ENCODE peak calls at places on chromosomes 1 and 21, in seven cellular contexts. One of them, this sample, is unnamed.

GRCh38 chr1:31987231-31987630 is 26.4 kb upstream of the KHDRBS1 start:
- DNase-seq in uterus: no peak
- DNase-seq in AG20443: no peak
- DNase-seq in stimulated activated naive CD8-positive, alpha-beta T cell treated with anti-CD3 and anti-CD28 coated beads, Interleukin-15, Interleukin-2, amounts not matched to agents 100 U/mL and 50 U/mL, for 24 hours: no peak
- DNase-seq in GM20000: no peak
- DNase-seq in stimulated activated CD8-positive, alpha-beta memory T cell treated with anti-CD3 and anti-CD28 coated beads, Interleukin-12 subunit alpha, Interleukin-12 subunit beta, amount 100 ng/mL, for 4 hours: no peak
- DNase-seq in NCI-H1105 treated with DMSO at 0.1 percent for 48 hours: peak
- DNase-seq in this sample: no peak

GRCh38 chr1:176479920-176480319 is 16.9 kb downstream of the PAPPA2 start:
- DNase-seq in uterus: no peak
- DNase-seq in AG20443: no peak
- DNase-seq in stimulated activated naive CD8-positive, alpha-beta T cell treated with anti-CD3 and anti-CD28 coated beads, Interleukin-15, Interleukin-2, amounts not matched to agents 100 U/mL and 50 U/mL, for 24 hours: no peak
- DNase-seq in GM20000: no peak
- DNase-seq in stimulated activated CD8-positive, alpha-beta memory T cell treated with anti-CD3 and anti-CD28 coated beads, Interleukin-12 subunit alpha, Interleukin-12 subunit beta, amount 100 ng/mL, for 4 hours: no peak
- DNase-seq in NCI-H1105 treated with DMSO at 0.1 percent for 48 hours: no peak
- DNase-seq in this sample: no peak

GRCh38 chr1:226679853-226680516 is 59.1 kb downstream of the ITPKB start:
- DNase-seq in uterus: peak
- DNase-seq in AG20443: peak
- DNase-seq in stimulated activated naive CD8-positive, alpha-beta T cell treated with anti-CD3 and anti-CD28 coated beads, Interleukin-15, Interleukin-2, amounts not matched to agents 100 U/mL and 50 U/mL, for 24 hours: peak
- DNase-seq in GM20000: peak
- DNase-seq in stimulated activated CD8-positive, alpha-beta memory T cell treated with anti-CD3 and anti-CD28 coated beads, Interleukin-12 subunit alpha, Interleukin-12 subunit beta, amount 100 ng/mL, for 4 hours: peak
- DNase-seq in NCI-H1105 treated with DMSO at 0.1 percent for 48 hours: no peak
- DNase-seq in this sample: peak

GRCh38 chr21:36643374-36644250 is 55.3 kb upstream of the SIM2 start:
- DNase-seq in uterus: no peak
- DNase-seq in AG20443: no peak
- DNase-seq in stimulated activated naive CD8-positive, alpha-beta T cell treated with anti-CD3 and anti-CD28 coated beads, Interleukin-15, Interleukin-2, amounts not matched to agents 100 U/mL and 50 U/mL, for 24 hours: no peak
- DNase-seq in GM20000: no peak
- DNase-seq in stimulated activated CD8-positive, alpha-beta memory T cell treated with anti-CD3 and anti-CD28 coated beads, Interleukin-12 subunit alpha, Interleukin-12 subunit beta, amount 100 ng/mL, for 4 hours: no peak
- DNase-seq in NCI-H1105 treated with DMSO at 0.1 percent for 48 hours: no peak
- DNase-seq in this sample: no peak

GRCh38 chr1:200231787-200232222 is 178.0 kb downstream of the ZNF281 start:
- DNase-seq in uterus: no peak
- DNase-seq in AG20443: peak
- DNase-seq in stimulated activated naive CD8-positive, alpha-beta T cell treated with anti-CD3 and anti-CD28 coated beads, Interleukin-15, Interleukin-2, amounts not matched to agents 100 U/mL and 50 U/mL, for 24 hours: no peak
- DNase-seq in GM20000: no peak
- DNase-seq in stimulated activated CD8-positive, alpha-beta memory T cell treated with anti-CD3 and anti-CD28 coated beads, Interleukin-12 subunit alpha, Interleukin-12 subunit beta, amount 100 ng/mL, for 4 hours: no peak
- DNase-seq in NCI-H1105 treated with DMSO at 0.1 percent for 48 hours: no peak
- DNase-seq in this sample: no peak

GRCh38 chr1:208820600-208821232 is 576.5 kb upstream of the PLXNA2 start:
- DNase-seq in uterus: no peak
- DNase-seq in AG20443: no peak
- DNase-seq in stimulated activated naive CD8-positive, alpha-beta T cell treated with anti-CD3 and anti-CD28 coated beads, Interleukin-15, Interleukin-2, amounts not matched to agents 100 U/mL and 50 U/mL, for 24 hours: no peak
- DNase-seq in GM20000: no peak
- DNase-seq in stimulated activated CD8-positive, alpha-beta memory T cell treated with anti-CD3 and anti-CD28 coated beads, Interleukin-12 subunit alpha, Interleukin-12 subunit beta, amount 100 ng/mL, for 4 hours: no peak
- DNase-seq in NCI-H1105 treated with DMSO at 0.1 percent for 48 hours: no peak
- DNase-seq in this sample: no peak

GRCh38 chr1:34685225-34685624 is 69.6 kb upstream of the GJB5 start:
- DNase-seq in uterus: no peak
- DNase-seq in AG20443: no peak
- DNase-seq in stimulated activated naive CD8-positive, alpha-beta T cell treated with anti-CD3 and anti-CD28 coated beads, Interleukin-15, Interleukin-2, amounts not matched to agents 100 U/mL and 50 U/mL, for 24 hours: no peak
- DNase-seq in GM20000: no peak
- DNase-seq in stimulated activated CD8-positive, alpha-beta memory T cell treated with anti-CD3 and anti-CD28 coated beads, Interleukin-12 subunit alpha, Interleukin-12 subunit beta, amount 100 ng/mL, for 4 hours: no peak
- DNase-seq in NCI-H1105 treated with DMSO at 0.1 percent for 48 hours: no peak
- DNase-seq in this sample: no peak

GRCh38 chr1:173491508-173491907 is 14.4 kb downstream of the PRDX6 start:
- DNase-seq in uterus: no peak
- DNase-seq in AG20443: no peak
- DNase-seq in stimulated activated naive CD8-positive, alpha-beta T cell treated with anti-CD3 and anti-CD28 coated beads, Interleukin-15, Interleukin-2, amounts not matched to agents 100 U/mL and 50 U/mL, for 24 hours: no peak
- DNase-seq in GM20000: no peak
- DNase-seq in stimulated activated CD8-positive, alpha-beta memory T cell treated with anti-CD3 and anti-CD28 coated beads, Interleukin-12 subunit alpha, Interleukin-12 subunit beta, amount 100 ng/mL, for 4 hours: no peak
- DNase-seq in NCI-H1105 treated with DMSO at 0.1 percent for 48 hours: no peak
- DNase-seq in this sample: no peak

This sample was measured in activated T-cell treated with anti-CD3 and anti-CD28 coated beads, Interleukin-2, amount 50 U/mL, for 24 hours.